ENCODE peak calls at places on chromosomes 6 and 20, in nine cellular contexts. P is NCI-H1694; H is NCI-H774; X is effector memory CD8-positive, alpha-beta T cell; T is activated T-cell treated with anti-CD3 and anti-CD28 coated beads for 4 hours; W is activated CD8-positive, alpha-beta memory T cell treated with anti-CD3 and anti-CD28 coated beads, Interleukin-2, amount 50 U/mL, for 4 hours; L is fibroblast of the conjunctiva; D is Calu3; Y is brain microvascular endothelial cell. U is an unnamed sample.

GRCh38 chr6:34391711-34392496 is 565 bp downstream of the NUDT3 start:
- DNase-seq in P (peak; percentile 41), H (peak; percentile 11), X (peak; percentile 36), T (peak; percentile 39), W (peak; percentile 56), L (no peak), D (peak; percentile 79), Y (peak; percentile 27), U (no peak)

GRCh38 chr6:134199848-134200606 is 117.9 kb downstream of the SGK1 start:
- DNase-seq in P (no peak), H (peak; percentile 65), X (no peak), T (no peak), W (no peak), L (no peak), D (no peak), Y (no peak), U (no peak)

GRCh38 chr6:15970517-15970916 is 158.4 kb upstream of the MYLIP start:
- DNase-seq in P (no peak), H (no peak), X (no peak), T (no peak), W (no peak), L (no peak), D (no peak), Y (no peak), U (no peak)

GRCh38 chr6:108944707-108945685 is 96.8 kb downstream of the ARMC2 start:
- DNase-seq in P (peak; percentile 85), H (no peak), X (no peak), T (no peak), W (no peak), L (peak; percentile 66), D (no peak), Y (peak; percentile 79), U (peak; percentile 71)

GRCh38 chr6:85747654-85748053 is 105.0 kb upstream of the SYNCRIP start:
- DNase-seq in P (no peak), H (no peak), X (no peak), T (no peak), W (no peak), L (no peak), D (no peak), Y (peak; percentile 14), U (peak; percentile 53)

GRCh38 chr6:71347119-71347518 is 58.5 kb downstream of the OGFRL1 start:
- DNase-seq in P (no peak), H (no peak), X (no peak), T (no peak), W (no peak), L (no peak), D (no peak), Y (no peak), U (no peak)

GRCh38 chr20:24382775-24383174 is 86.7 kb upstream of the SYNDIG1 start:
- DNase-seq in P (peak; percentile 81), H (no peak), X (no peak), T (no peak), W (no peak), L (no peak), D (no peak), Y (no peak), U (no peak)

GRCh38 chr20:33915726-33916331 is 77.9 kb upstream of the RALY start:
- DNase-seq in P (no peak), H (no peak), X (peak; percentile 56), T (peak; percentile 43), W (peak; percentile 64), L (no peak), D (peak; percentile 81), Y (no peak), U (no peak)

U was measured in non-pigmented ciliary epithelial cell.